ENCODE peak calls at places on chromosomes 5 and 9, in four cellular contexts. Q, N, A and V are unnamed samples.

GRCh38 chr5:29016067-29016466 is 1977.7 kb upstream of the CDH9 start:
- DNase-seq in N (no peak), A (no peak), Q (no peak), V (no peak)

GRCh38 chr5:122586351-122586750 is 188.5 kb upstream of the SNX2 start:
- DNase-seq in N (no peak), Q (peak; percentile 27), A (no peak), V (no peak)

GRCh38 chr9:122228906-122229837 is at the start of gene LHX6:
- DNase-seq in Q (peak; percentile 5), A (no peak), N (no peak), V (no peak)

GRCh38 chr5:154249786-154250185 is 59.3 kb downstream of the GALNT10 start:
- DNase-seq in Q (no peak), N (no peak), A (no peak), V (no peak)

GRCh38 chr5:174668349-174668748 is 56.0 kb upstream of the MSX2 start:
- DNase-seq in A (no peak), Q (no peak), N (no peak), V (no peak)

GRCh38 chr9:135879619-135880018 is 27.7 kb downstream of the CAMSAP1 start:
- DNase-seq in N (no peak), Q (no peak), A (no peak), V (no peak)

GRCh38 chr5:107874810-107875209 is 204.1 kb upstream of the EFNA5 start:
- DNase-seq in N (no peak), Q (no peak), A (no peak), V (no peak)

GRCh38 chr9:116204252-116204882 is 50.8 kb downstream of the PAPPA start:
- DNase-seq in Q (no peak), N (no peak), A (no peak), V (no peak)

GRCh38 chr9:92728831-92729734 is 35.5 kb downstream of the BICD2 start:
- DNase-seq in A (no peak), N (no peak), Q (no peak), V (no peak)

GRCh38 chr5:100902406-100903035 is 561 bp downstream of the ST8SIA4 start:
- DNase-seq in A (peak; percentile 12), Q (no peak), N (no peak), V (no peak)

GRCh38 chr9:4077499-4078102 is 222.3 kb downstream of the GLIS3 start:
- DNase-seq in N (peak; percentile 10), A (peak; percentile 29), Q (peak; percentile 49), V (no peak)

GRCh38 chr9:116087246-116087645 is 66.3 kb upstream of the PAPPA start:
- DNase-seq in N (no peak), Q (no peak), A (no peak), V (no peak)

GRCh38 chr9:132673355-132673754 is 3.1 kb downstream of the GTF3C4 start:
- DNase-seq in A (no peak), N (no peak), Q (peak; percentile 24), V (no peak)

GRCh38 chr9:83598487-83598886 is 24.5 kb upstream of the IDNK start:
- DNase-seq in A (no peak), N (no peak), Q (no peak), V (no peak)

GRCh38 chr5:150186137-150186536 is 3.7 kb upstream of the SLC6A7 start:
- DNase-seq in N (no peak), A (no peak), Q (no peak), V (no peak)